ENCODE peak calls at places on chromosomes 12 and 14, in five cellular contexts. M is stimulated activated CD4-positive, alpha-beta T cell treated with anti-CD3 and anti-CD28 coated beads, Interleukin-4, amount 100 ng/mL, for 24 hours; V is EH; T is HFF-Myc; W is ELF-1. R is an unnamed sample.

GRCh38 chr12:94277426-94278000 is 129.1 kb downstream of the PLXNC1 start:
- DNase-seq in M (no peak), V (no peak), T (no peak), W (no peak), R (no peak)

GRCh38 chr12:16555630-16556029 is 50.3 kb downstream of the LMO3 start:
- DNase-seq in W (peak), M (no peak), T (no peak), V (no peak), R (peak)

GRCh38 chr12:110102255-110102654 is 21.9 kb upstream of the IFT81 start:
- DNase-seq in V (peak), W (peak), T (no peak), M (peak), R (no peak)

GRCh38 chr12:42530284-42530683 is 59.3 kb downstream of the PRICKLE1 start:
- DNase-seq in W (no peak), T (no peak), V (no peak), M (no peak), R (no peak)

GRCh38 chr12:104680506-104680905 is 223.8 kb downstream of the CHST11 start:
- DNase-seq in W (no peak), T (no peak), V (no peak), M (peak), R (no peak)

GRCh38 chr12:111274820-111275219 is 94.1 kb downstream of the PHETA1 start:
- DNase-seq in W (no peak), M (no peak), T (no peak), V (peak), R (no peak)

GRCh38 chr12:57111046-57111698 is at the start of gene STAT6:
- DNase-seq in T (no peak), W (peak), V (peak), M (peak), R (no peak)

GRCh38 chr12:88142610-88142991 is 494 bp downstream of the TMTC3 start:
- DNase-seq in V (peak), T (no peak), M (peak), W (no peak), R (no peak)

GRCh38 chr14:50944647-50945413 is 547 bp upstream of the PYGL start:
- DNase-seq in W (no peak), V (peak), M (no peak), T (no peak), R (no peak)

GRCh38 chr12:114682920-114683708 is 861 bp downstream of the TBX3 start:
- DNase-seq in V (peak), T (no peak), M (no peak), W (peak), R (no peak)

GRCh38 chr12:130339946-130340345 is 2.3 kb downstream of the PIWIL1 start:
- DNase-seq in V (no peak), W (peak), M (no peak), T (no peak), R (no peak)

GRCh38 chr14:92207012-92207927 is 85.5 kb downstream of the CPSF2 start:
- DNase-seq in M (no peak), W (peak), T (no peak), V (no peak), R (no peak)

GRCh38 chr12:12147111-12147510 is 76.4 kb downstream of the BCL2L14 start:
- DNase-seq in M (no peak), T (no peak), V (no peak), W (no peak), R (no peak)

GRCh38 chr12:53623986-53624385 is 2.2 kb downstream of the ATF7 start:
- DNase-seq in W (no peak), M (no peak), T (peak), V (peak), R (no peak)

GRCh38 chr14:32925439-32925838 is 13.2 kb upstream of the NPAS3 start:
- DNase-seq in W (no peak), T (no peak), M (no peak), V (no peak), R (no peak)